ENCODE peak calls at places on chromosomes 2 and 18, in four cellular contexts. N is WTC11; I is heart left ventricle; S is activated CD8-positive, alpha-beta T cell treated with anti-CD3 and anti-CD28 coated beads for 36 hours. R is an unnamed sample.

GRCh38 chr2:30265441-30266015 is 34.2 kb downstream of the LBH start:
- DNase-seq in N (no peak), I (no peak), S (no peak), R (no peak)

GRCh38 chr2:102522169-102522568 is 49.1 kb downstream of the SLC9A4 start:
- DNase-seq in N (no peak), I (no peak), S (no peak), R (no peak)

GRCh38 chr2:171520471-171520870 is 1.8 kb upstream of the CYBRD1 start:
- DNase-seq in N (no peak), I (no peak), S (no peak), R (no peak)

GRCh38 chr2:54404270-54404669 is 51.9 kb upstream of the SPTBN1 start:
- DNase-seq in N (no peak), I (no peak), S (no peak), R (no peak)

GRCh38 chr2:11550901-11551568 is 17.2 kb downstream of the GREB1 start:
- DNase-seq in N (no peak), I (no peak), S (no peak), R (no peak)

GRCh38 chr2:29528891-29529520 is 392.4 kb downstream of the ALK start:
- DNase-seq in N (no peak), I (peak; percentile 52), S (peak; percentile 60), R (no peak)

GRCh38 chr2:69041214-69041613 is 28.2 kb downstream of the ANTXR1 start:
- DNase-seq in N (no peak), I (no peak), S (no peak), R (no peak)

GRCh38 chr18:39842042-39842791 is 2112.8 kb upstream of the PIK3C3 start:
- DNase-seq in N (peak; percentile 13), I (no peak), S (no peak), R (no peak)

GRCh38 chr2:191189112-191189635 is 38.4 kb upstream of the STAT4 start:
- DNase-seq in N (no peak), I (no peak), S (no peak), R (no peak)

GRCh38 chr2:35931626-35932025 is 424.0 kb upstream of the CRIM1 start:
- DNase-seq in N (no peak), I (no peak), S (no peak), R (no peak)

GRCh38 chr2:120175000-120175581 is 48.1 kb downstream of the TMEM185B start:
- DNase-seq in N (no peak), I (no peak), S (no peak), R (peak; percentile 54)

GRCh38 chr18:73891572-73892421 is 255.8 kb downstream of the FBXO15 start:
- DNase-seq in N (peak; percentile 72), I (no peak), S (peak; percentile 31), R (peak; percentile 17)

GRCh38 chr2:32977228-32977758 is 30.5 kb downstream of the LTBP1 start:
- DNase-seq in N (no peak), I (peak; percentile 83), S (no peak), R (no peak)

GRCh38 chr2:148020036-148020357 is 540 bp downstream of the ORC4 start:
- DNase-seq in N (no peak), I (no peak), S (no peak), R (peak; percentile 29)

GRCh38 chr18:65749881-65750280 is 931 bp upstream of the CDH7 start:
- DNase-seq in N (no peak), I (no peak), S (no peak), R (no peak)

GRCh38 chr2:119760876-119761275 is 1.2 kb downstream of the PTPN4 start:
- DNase-seq in N (no peak), I (no peak), S (no peak), R (peak; percentile 24)

GRCh38 chr2:111219734-111220505 is 99.2 kb downstream of the BCL2L11 start:
- DNase-seq in N (no peak), I (no peak), S (no peak), R (no peak)

GRCh38 chr2:43796206-43796605 is 22.4 kb downstream of the DYNC2LI1 start:
- DNase-seq in N (no peak), I (no peak), S (no peak), R (no peak)

GRCh38 chr2:43800894-43801293 is 27.1 kb downstream of the DYNC2LI1 start:
- DNase-seq in N (no peak), I (no peak), S (no peak), R (no peak)

GRCh38 chr2:43802135-43802534 is 28.3 kb downstream of the DYNC2LI1 start:
- DNase-seq in N (no peak), I (no peak), S (no peak), R (no peak)

GRCh38 chr2:43803113-43803512 is 29.3 kb downstream of the DYNC2LI1 start:
- DNase-seq in N (no peak), I (no peak), S (no peak), R (no peak)

DNA sequence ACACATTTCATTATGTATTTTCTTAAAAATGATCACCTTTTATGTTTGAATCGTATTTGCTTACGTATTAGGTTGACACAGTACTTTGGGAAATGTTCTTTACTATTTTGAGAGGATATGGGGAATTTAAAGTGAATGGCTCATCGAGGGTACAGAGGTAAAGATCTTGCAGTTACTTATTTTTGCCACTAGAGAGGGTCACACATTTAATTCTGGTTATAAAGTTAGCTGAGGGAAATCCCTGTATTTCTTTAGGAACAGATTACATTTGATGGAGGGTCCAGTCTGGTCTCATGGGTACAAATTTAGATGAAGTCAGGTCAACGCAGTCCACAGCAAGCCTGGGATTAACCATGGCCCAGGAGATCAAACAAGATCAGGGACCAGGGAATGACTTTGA is 24.5 kb downstream of the DYNC2LI1 start:
- DNase-seq in N (no peak), I (no peak), S (no peak), R (no peak)
- TF ChIP-seq CTCF in N (no peak), I (no peak), S (peak; percentile 44), R (no peak)

DNA sequence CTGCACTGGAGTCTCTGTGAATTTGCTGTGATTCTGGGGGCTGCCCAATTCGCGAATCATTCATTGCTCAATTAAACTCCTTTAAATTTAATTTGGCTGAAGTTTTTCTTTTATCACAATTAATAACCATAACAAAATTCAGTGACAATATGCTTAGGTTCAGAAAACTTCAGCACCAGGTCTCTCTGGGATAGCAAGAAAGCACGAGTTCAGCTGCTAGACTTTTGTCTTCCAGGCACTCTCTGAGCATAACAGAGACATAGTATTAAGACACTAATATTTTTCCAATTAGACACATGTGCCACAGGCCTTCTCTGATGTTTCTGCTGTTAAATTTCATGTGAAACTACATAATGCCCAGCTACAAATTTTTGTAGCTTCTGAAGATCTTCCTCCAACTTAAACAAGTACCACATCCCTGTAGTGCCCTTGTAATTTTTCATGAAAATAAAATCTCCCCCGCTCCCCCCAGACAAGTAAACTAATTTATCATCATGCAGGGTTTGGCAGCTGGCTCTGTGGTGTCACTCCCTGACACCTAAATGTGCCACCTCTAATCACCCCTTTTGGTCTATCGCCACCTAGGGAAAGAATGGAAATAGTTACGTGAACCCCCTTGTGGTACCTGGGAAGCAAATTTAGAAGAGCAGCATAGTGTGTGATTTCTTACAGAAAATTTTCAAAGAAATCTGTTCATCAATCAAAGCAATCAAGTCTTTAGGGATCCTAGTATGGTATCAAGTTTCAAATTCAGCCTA is 94.1 kb downstream of the CSRNP3 start:
- DNase-seq in N (no peak), I (no peak), S (peak; percentile 2), R (no peak)
- TF ChIP-seq CTCF in N (peak; percentile 49), I (no peak), S (no peak), R (no peak)

DNA sequence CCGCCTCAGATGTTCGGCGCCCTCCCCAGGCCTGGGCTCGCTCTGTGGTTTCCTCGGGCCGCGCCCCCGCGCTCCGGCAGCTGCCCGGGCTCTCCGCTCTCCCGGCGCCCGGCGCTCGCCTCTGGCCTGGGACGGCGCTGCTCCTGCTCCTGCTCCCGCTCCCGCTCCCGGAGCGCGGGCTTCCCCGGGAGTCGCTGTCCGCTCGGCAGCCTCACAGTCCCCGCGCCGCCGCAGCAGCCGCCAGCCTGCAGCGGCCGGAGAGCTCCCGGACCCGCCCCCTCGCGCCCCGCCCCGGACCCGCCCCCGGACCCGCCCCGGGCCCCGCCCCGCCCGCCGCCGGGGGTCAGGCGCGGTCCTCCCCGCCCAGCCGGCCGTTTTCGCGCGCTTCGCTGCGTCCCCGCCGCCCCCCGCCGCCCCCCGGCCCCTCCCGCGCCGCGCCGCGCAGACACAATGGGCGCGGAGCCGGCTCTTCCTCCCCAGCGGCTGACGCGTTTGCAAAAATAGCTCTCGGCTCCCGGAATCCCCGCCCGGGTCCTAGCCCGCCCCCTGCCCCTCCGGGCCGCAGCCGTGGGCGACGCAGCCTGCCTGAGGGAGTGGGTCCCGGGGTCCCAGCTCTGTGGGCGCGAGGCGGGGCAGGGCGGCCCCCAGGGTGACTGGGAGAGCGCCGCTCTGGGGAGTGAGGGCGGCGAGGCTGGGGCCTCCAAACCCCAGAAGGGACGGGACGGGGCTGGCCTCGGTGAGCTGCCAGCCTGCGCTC is at the start of gene ARL4C:
- DNase-seq in N (peak; percentile 73), I (peak; percentile 78), S (peak; percentile 57), R (peak; percentile 87)
- TF ChIP-seq CTCF in N (no peak), I (no peak), S (no peak), R (no peak)

DNA sequence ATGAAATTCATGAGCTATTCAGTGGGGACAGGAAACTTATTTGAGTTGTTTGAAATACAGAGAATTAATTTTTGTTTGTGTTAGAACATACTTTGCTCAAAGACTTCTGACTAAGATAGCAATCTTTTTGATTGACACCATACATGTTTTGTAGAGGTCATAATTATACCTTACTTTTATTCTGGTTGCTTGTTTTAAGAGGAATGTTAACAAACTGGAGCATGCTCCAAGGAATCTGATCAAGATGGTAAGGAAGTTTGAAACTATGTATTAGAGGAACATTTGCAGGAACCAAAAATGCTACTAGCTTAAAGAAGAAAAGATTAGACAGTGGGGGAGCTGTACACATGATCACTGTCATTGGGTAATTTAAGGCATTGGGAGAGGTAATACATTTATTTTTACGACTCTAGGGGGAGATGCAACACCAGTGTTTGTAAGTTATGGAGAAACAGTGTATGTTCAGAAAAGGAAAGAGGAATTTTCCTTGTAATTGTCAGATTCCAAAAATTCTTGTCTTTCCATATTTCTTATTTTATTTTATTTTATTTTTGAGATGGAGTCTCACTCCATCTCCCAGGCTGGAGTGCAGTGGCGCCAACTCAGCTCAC is 8.0 kb downstream of the AGFG1 start:
- DNase-seq in N (no peak), I (no peak), S (no peak), R (peak; percentile 45)
- TF ChIP-seq CTCF in N (no peak), I (peak; percentile 42), S (peak; percentile 65), R (peak; percentile 29)

GRCh38 chr2:232438051-232438450 is 17.9 kb upstream of the ALPI start:
- DNase-seq in N (no peak), I (no peak), S (no peak), R (no peak)

GRCh38 chr2:232441147-232441651 is 14.8 kb upstream of the ALPI start:
- DNase-seq in N (no peak), I (no peak), S (no peak), R (no peak)

GRCh38 chr2:232437130-232437620 is 18.8 kb upstream of the ALPI start:
- DNase-seq in N (no peak), I (no peak), S (no peak), R (no peak)

GRCh38 chr2:232439758-232440135 is 16.2 kb upstream of the ALPI start:
- DNase-seq in N (no peak), I (no peak), S (no peak), R (peak; percentile 42)

GRCh38 chr2:232438951-232439757 is 16.8 kb upstream of the ALPI start:
- DNase-seq in N (peak; percentile 80), I (no peak), S (no peak), R (no peak)
- TF ChIP-seq CTCF in N (peak; percentile 59), I (peak; percentile 58), S (peak; percentile 67), R (peak; percentile 53)

R was measured in GM13976.